ENCODE peak calls at places on chromosomes 6 and 20, in five cellular contexts. One of them, this sample, is unnamed.

GRCh38 chr6:143336446-143337152 is 113.9 kb downstream of the ADAT2 start:
- DNase-seq in CD8-positive, alpha-beta memory T cell: no peak
- DNase-seq in nephron progenitor cell: no peak
- DNase-seq in NCI-H1417: no peak
- DNase-seq in activated naive CD8-positive, alpha-beta T cell treated with anti-CD3 and anti-CD28 coated beads, Interleukin-2, amount 50 U/mL, for 24 hours: no peak
- DNase-seq in this sample: no peak

GRCh38 chr6:7841781-7842468 is 68.7 kb downstream of the TXNDC5 start:
- DNase-seq in activated naive CD8-positive, alpha-beta T cell treated with anti-CD3 and anti-CD28 coated beads, Interleukin-2, amount 50 U/mL, for 24 hours: no peak
- DNase-seq in NCI-H1417: no peak
- DNase-seq in nephron progenitor cell: no peak
- DNase-seq in CD8-positive, alpha-beta memory T cell: no peak
- DNase-seq in this sample: no peak

GRCh38 chr6:166156942-166157341 is 10.7 kb downstream of the TBXT start:
- DNase-seq in NCI-H1417: peak; percentile 34
- DNase-seq in activated naive CD8-positive, alpha-beta T cell treated with anti-CD3 and anti-CD28 coated beads, Interleukin-2, amount 50 U/mL, for 24 hours: no peak
- DNase-seq in nephron progenitor cell: no peak
- DNase-seq in CD8-positive, alpha-beta memory T cell: no peak
- DNase-seq in this sample: no peak

GRCh38 chr6:156845447-156845846 is 68.3 kb downstream of the ARID1B start:
- DNase-seq in nephron progenitor cell: no peak
- DNase-seq in activated naive CD8-positive, alpha-beta T cell treated with anti-CD3 and anti-CD28 coated beads, Interleukin-2, amount 50 U/mL, for 24 hours: no peak
- DNase-seq in CD8-positive, alpha-beta memory T cell: no peak
- DNase-seq in NCI-H1417: no peak
- DNase-seq in this sample: no peak

GRCh38 chr6:27667651-27668441 is 194.9 kb upstream of the ZNF184 start:
- DNase-seq in CD8-positive, alpha-beta memory T cell: no peak
- DNase-seq in nephron progenitor cell: no peak
- DNase-seq in activated naive CD8-positive, alpha-beta T cell treated with anti-CD3 and anti-CD28 coated beads, Interleukin-2, amount 50 U/mL, for 24 hours: no peak
- DNase-seq in NCI-H1417: no peak
- DNase-seq in this sample: no peak

GRCh38 chr6:106347219-106347618 is 13.3 kb upstream of the CRYBG1 start:
- DNase-seq in CD8-positive, alpha-beta memory T cell: no peak
- DNase-seq in activated naive CD8-positive, alpha-beta T cell treated with anti-CD3 and anti-CD28 coated beads, Interleukin-2, amount 50 U/mL, for 24 hours: no peak
- DNase-seq in nephron progenitor cell: no peak
- DNase-seq in NCI-H1417: peak; percentile 84
- DNase-seq in this sample: no peak

GRCh38 chr20:46350986-46351267 is 42.6 kb upstream of the CDH22 start:
- DNase-seq in nephron progenitor cell: no peak
- DNase-seq in NCI-H1417: no peak
- DNase-seq in activated naive CD8-positive, alpha-beta T cell treated with anti-CD3 and anti-CD28 coated beads, Interleukin-2, amount 50 U/mL, for 24 hours: no peak
- DNase-seq in CD8-positive, alpha-beta memory T cell: no peak
- DNase-seq in this sample: no peak

GRCh38 chr6:81451787-81452186 is 300.7 kb downstream of the TENT5A start:
- DNase-seq in NCI-H1417: peak; percentile 16
- DNase-seq in nephron progenitor cell: no peak
- DNase-seq in CD8-positive, alpha-beta memory T cell: no peak
- DNase-seq in activated naive CD8-positive, alpha-beta T cell treated with anti-CD3 and anti-CD28 coated beads, Interleukin-2, amount 50 U/mL, for 24 hours: no peak
- DNase-seq in this sample: no peak